ENCODE peak calls at places on chromosomes 4 and X, in nine cellular contexts. L is CD4-positive, alpha-beta memory T cell; N is neural progenitor cell; Q is Caco-2; Y is right cardiac atrium; P is ovary; Z is cardiac fibroblast; A is heart right ventricle; V is effector memory CD4-positive, alpha-beta T cell. X is an unnamed sample.

GRCh38 chr4:113952452-113953029 is 26.9 kb downstream of the ARSJ start:
- DNase-seq in Q (peak; percentile 66), A (peak; percentile 16), L (peak; percentile 30), Z (peak; percentile 73), N (peak; percentile 78), P (no peak), V (no peak), Y (no peak), X (peak; percentile 26)

GRCh38 chr4:10737335-10737734 is 52.8 kb upstream of the CLNK start:
- DNase-seq in N (no peak), A (no peak), L (no peak), P (no peak), Y (no peak), Q (no peak), Z (no peak), V (no peak), X (no peak)

GRCh38 chr4:73668806-73669205 is 48.6 kb upstream of the RASSF6 start:
- DNase-seq in A (no peak), P (no peak), Q (no peak), L (no peak), N (no peak), Y (no peak), Z (peak; percentile 69), V (no peak), X (no peak)

GRCh38 chr4:6909970-6910339 is 329 bp downstream of the TBC1D14 start:
- DNase-seq in L (no peak), V (no peak), Y (no peak), Z (no peak), Q (no peak), P (peak; percentile 70), N (peak; percentile 75), A (no peak), X (no peak)

GRCh38 chr4:55637272-55637820 is 1.2 kb upstream of the NMU start:
- DNase-seq in P (no peak), L (no peak), Y (no peak), V (no peak), A (no peak), Q (no peak), N (peak; percentile 66), Z (no peak), X (no peak)

GRCh38 chr4:120452006-120452405 is 385.4 kb upstream of the MAD2L1 start:
- DNase-seq in V (no peak), Q (no peak), Y (no peak), Z (peak; percentile 77), N (no peak), P (no peak), L (no peak), A (no peak), X (no peak)

GRCh38 chr4:174358823-174359222 is 75.1 kb downstream of the CEP44 start:
- DNase-seq in Q (no peak), V (no peak), N (no peak), A (no peak), Y (no peak), Z (peak; percentile 68), P (no peak), L (no peak), X (peak; percentile 37)

GRCh38 chr4:147084861-147085260 is 139.2 kb upstream of the TTC29 start:
- DNase-seq in Z (no peak), Y (no peak), V (no peak), N (no peak), Q (no peak), A (no peak), L (no peak), P (no peak), X (no peak)

GRCh38 chr4:876780-877179 is 50.9 kb upstream of the CPLX1 start:
- DNase-seq in Z (no peak), A (no peak), P (no peak), Y (no peak), L (no peak), N (peak; percentile 45), Q (no peak), V (no peak), X (no peak)

GRCh38 chr4:99821918-99822503 is 5.4 kb downstream of the DAPP1 start:
- DNase-seq in Z (no peak), N (no peak), Q (no peak), P (no peak), L (no peak), A (no peak), Y (no peak), V (no peak), X (peak; percentile 14)

GRCh38 chr4:85084371-85085170 is 118.1 kb upstream of the WDFY3 start:
- DNase-seq in P (no peak), A (peak; percentile 55), V (no peak), Z (peak; percentile 89), L (peak; percentile 12), N (peak; percentile 81), Q (peak; percentile 62), Y (no peak), X (peak; percentile 74)

GRCh38 chr4:7270121-7270520 is 77.8 kb downstream of the SORCS2 start:
- DNase-seq in Q (no peak), L (no peak), N (no peak), Z (no peak), V (no peak), Y (no peak), P (no peak), A (no peak), X (no peak)

GRCh38 chr4:130563185-130563890 is 1467.4 kb downstream of the C4orf33 start:
- DNase-seq in N (peak; percentile 82), A (peak; percentile 20), Z (peak; percentile 67), V (no peak), Y (peak; percentile 55), L (no peak), P (peak; percentile 36), Q (peak; percentile 54), X (no peak)

GRCh38 chrX:11766487-11766886 is 8.4 kb downstream of the MSL3 start:
- DNase-seq in V (no peak), A (no peak), P (no peak), N (no peak), L (no peak), Q (no peak), Z (no peak), Y (no peak), X (no peak)

GRCh38 chr4:2085496-2085901 is 26.4 kb downstream of the NAT8L start:
- DNase-seq in P (peak; percentile 11), N (no peak), Z (no peak), Y (no peak), V (no peak), L (no peak), A (no peak), Q (no peak), X (no peak)

GRCh38 chr4:76800902-76801301 is 97.0 kb downstream of the SOWAHB start:
- DNase-seq in Z (no peak), L (no peak), N (no peak), Q (no peak), V (no peak), P (no peak), A (no peak), Y (no peak), X (no peak)

GRCh38 chr4:169615467-169616106 is 3.2 kb upstream of the NEK1 start:
- DNase-seq in V (no peak), L (no peak), Q (no peak), P (no peak), Y (no peak), Z (peak; percentile 26), N (no peak), A (no peak), X (no peak)

GRCh38 chrX:45850775-45851433 is 650.2 kb upstream of the DIPK2B start:
- DNase-seq in L (no peak), A (peak; percentile 3), Q (peak; percentile 52), V (no peak), Y (peak; percentile 10), Z (peak; percentile 49), N (peak; percentile 63), P (peak; percentile 43), X (no peak)

DNA sequence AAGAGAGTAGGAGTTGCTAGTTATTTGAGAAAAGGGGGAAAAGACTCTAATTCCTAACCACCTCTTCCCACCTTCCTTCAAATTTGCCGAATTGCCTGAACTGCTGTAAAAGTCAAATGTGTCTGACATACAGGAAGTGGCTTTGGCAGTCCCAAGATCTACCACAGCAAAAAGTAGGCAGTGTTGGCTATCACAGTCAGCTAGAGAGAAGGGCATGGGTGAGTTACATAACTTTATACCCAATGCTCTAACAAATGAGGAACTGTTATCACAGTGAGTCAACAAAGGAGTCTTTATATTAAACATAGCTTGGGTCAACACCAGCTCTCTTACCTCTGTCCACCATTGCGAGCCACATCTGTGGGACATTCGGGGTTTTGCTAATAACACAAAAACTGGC is 2.4 kb upstream of the MBNL3 start:
- DNase-seq in Q (peak; percentile 17), N (no peak), L (peak; percentile 38), V (peak; percentile 2), Y (no peak), P (no peak), Z (no peak), A (no peak), X (peak; percentile 32)
- H3K4me3 ChIP-seq in Q (peak overlapping the region; percentile 1), N (no peak overlapping the region), L (no peak overlapping the region), V (no peak overlapping the region), Y (no peak overlapping the region), P (no peak overlapping the region), Z (no peak overlapping the region), A (no peak overlapping the region), X (peak overlapping the region; percentile 62)

DNA sequence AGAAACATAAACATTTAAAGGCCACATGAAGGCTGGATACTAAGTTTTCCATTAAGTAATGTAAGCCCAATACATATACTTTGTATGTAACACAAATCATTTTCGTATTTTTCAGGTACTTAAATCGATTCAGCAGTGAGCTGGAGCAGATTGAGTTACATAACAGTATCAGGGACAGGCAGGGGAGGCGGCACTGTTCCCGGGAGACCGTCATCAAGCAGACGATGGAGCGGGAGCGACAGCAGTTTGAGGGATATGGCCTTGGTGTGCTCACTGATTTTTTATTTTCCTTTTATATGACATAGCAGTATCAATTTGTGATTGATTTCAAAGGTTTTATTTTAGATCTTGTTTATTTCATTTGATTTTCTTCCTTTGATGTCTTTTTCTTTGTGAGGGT is 20.7 kb downstream of the TMA16 start:
- DNase-seq in V (no peak), Y (no peak), L (no peak), P (no peak), A (no peak), N (no peak), Q (no peak), Z (no peak), X (no peak)
- H3K4me3 ChIP-seq in V (no peak overlapping the region), Y (no peak overlapping the region), L (no peak overlapping the region), P (no peak overlapping the region), A (no peak overlapping the region), N (no peak overlapping the region), Q (no peak overlapping the region), Z (no peak overlapping the region), X (no peak overlapping the region)

GRCh38 chr4:8860892-8861575 is 10.6 kb downstream of the HMX1 start:
- DNase-seq in L (no peak), N (peak; percentile 61), P (no peak), A (no peak), Y (no peak), Q (peak; percentile 37), V (no peak), Z (no peak), X (no peak)
- H3K4me3 ChIP-seq in L (no peak overlapping the region), N (peak overlapping the region; percentile 33), P (no peak overlapping the region), A (no peak overlapping the region), Y (no peak overlapping the region), Q (peak overlapping the region; percentile 41), V (no peak overlapping the region), Z (no peak overlapping the region), X (no peak overlapping the region)

GRCh38 chr4:140968371-140968770 is 164.9 kb downstream of the RNF150 start:
- DNase-seq in L (no peak), V (no peak), Y (no peak), Z (no peak), Q (no peak), P (no peak), A (no peak), N (no peak), X (no peak)

GRCh38 chr4:140969296-140969695 is 164.0 kb downstream of the RNF150 start:
- DNase-seq in L (no peak), N (peak; percentile 11), Y (no peak), Q (no peak), Z (no peak), P (no peak), A (no peak), V (no peak), X (no peak)

GRCh38 chr4:140963883-140964282 is 169.4 kb downstream of the RNF150 start:
- DNase-seq in L (no peak), N (no peak), Q (no peak), V (no peak), Z (no peak), A (no peak), P (no peak), Y (no peak), X (no peak)
- H3K4me3 ChIP-seq in L (no peak overlapping the region), N (no peak overlapping the region), Q (no peak overlapping the region), V (no peak overlapping the region), Z (no peak overlapping the region), A (no peak overlapping the region), P (no peak overlapping the region), Y (no peak overlapping the region), X (no peak overlapping the region)

X was measured in Jurkat, Clone E6-1.